ENCODE peak calls at places on chromosomes 2 and 18, in seven cellular contexts. I is psoas muscle, M is uterus, Z is SK-N-SH, H is lower leg skin, U is sigmoid colon, S is Peyer's patch. T is an unnamed sample.

GRCh38 chr2:24731040-24731439 is 62.2 kb downstream of the PTRHD1 start:
- DNase-seq in I (no peak), M (no peak), Z (no peak), H (no peak), U (no peak), S (no peak), T (no peak)

GRCh38 chr2:9498210-9498609 is 23.9 kb downstream of the IAH1 start:
- DNase-seq in I (no peak), M (no peak), Z (no peak), H (no peak), U (no peak), S (no peak), T (peak)

GRCh38 chr2:17793293-17793692 is 23.0 kb upstream of the MSGN1 start:
- DNase-seq in I (no peak), M (no peak), Z (no peak), H (no peak), U (no peak), S (no peak), T (no peak)

GRCh38 chr2:65053199-65053598 is 3.0 kb upstream of the CEP68 start:
- DNase-seq in I (no peak), M (no peak), Z (no peak), H (no peak), U (no peak), S (no peak), T (no peak)

GRCh38 chr2:20419752-20420151 is 27.1 kb upstream of the RHOB start:
- DNase-seq in I (no peak), M (no peak), Z (no peak), H (no peak), U (no peak), S (no peak), T (no peak)

GRCh38 chr2:236691799-236692167 is 122.2 kb downstream of the ACKR3 start:
- DNase-seq in I (no peak), M (no peak), Z (no peak), H (no peak), U (no peak), S (no peak), T (peak)

GRCh38 chr18:3596324-3597158 is 146.6 kb downstream of the TGIF1 start:
- DNase-seq in I (peak), M (peak), Z (peak), H (peak), U (peak), S (peak), T (no peak)

GRCh38 chr2:196500686-196501431 is 138.7 kb upstream of the CCDC150 start:
- DNase-seq in I (no peak), M (no peak), Z (no peak), H (no peak), U (no peak), S (no peak), T (no peak)

GRCh38 chr2:122186761-122187222 is 431.3 kb downstream of the TSN start:
- DNase-seq in I (no peak), M (no peak), Z (no peak), H (no peak), U (no peak), S (no peak), T (no peak)

GRCh38 chr18:46097853-46098615 is at the start of gene ATP5F1A:
- DNase-seq in I (peak), M (peak), Z (peak), H (peak), U (peak), S (peak), T (peak)

GRCh38 chr18:63867368-63867767 is 20.1 kb upstream of the SERPINB2 start:
- DNase-seq in I (no peak), M (no peak), Z (no peak), H (no peak), U (no peak), S (no peak), T (no peak)

GRCh38 chr2:169439900-169440299 is 39.4 kb upstream of the BBS5 start:
- DNase-seq in I (no peak), M (no peak), Z (no peak), H (no peak), U (no peak), S (no peak), T (no peak)

DNA sequence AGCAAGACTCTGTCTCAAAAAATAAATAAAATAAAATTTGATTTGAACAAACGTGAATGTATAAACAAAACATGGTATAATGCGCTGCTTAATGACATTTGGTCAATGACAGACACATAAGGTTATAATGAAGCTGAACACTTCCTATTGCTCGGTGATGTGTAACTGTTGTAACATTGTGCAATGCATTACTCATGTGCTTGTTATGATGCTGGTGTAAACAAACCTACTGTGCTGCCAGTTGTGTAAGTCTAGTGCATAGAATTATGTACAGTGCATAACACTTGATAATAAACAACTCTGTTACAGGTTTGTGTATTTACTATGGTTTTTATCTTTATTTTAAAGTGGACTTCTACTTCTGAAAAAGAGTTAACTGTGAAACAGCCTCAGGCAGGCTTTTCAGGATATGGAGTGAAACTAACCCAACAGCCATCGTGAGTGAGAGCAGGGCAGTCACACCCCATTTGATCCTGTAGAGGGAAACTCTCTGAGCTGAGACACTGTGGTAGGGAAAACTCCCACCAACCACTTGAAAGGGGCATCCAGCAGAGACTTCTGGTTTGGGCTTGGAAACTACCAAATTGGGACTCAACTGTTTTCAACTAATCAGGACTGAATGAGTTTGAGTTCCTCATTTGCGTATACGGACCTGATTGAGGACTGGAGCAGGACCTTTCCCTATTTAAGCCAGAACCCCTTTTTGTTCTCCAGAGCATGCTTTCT is 8.7 kb upstream of the RPRD1A start:
- DNase-seq in I (no peak), M (no peak), Z (no peak), H (no peak), U (no peak), S (no peak), T (peak)
- TF ChIP-seq CTCF in I (no peak), M (no peak), Z (no peak), H (no peak), U (no peak), S (no peak), T (no peak)

GRCh38 chr18:11104307-11104706 is 45.1 kb downstream of the PIEZO2 start:
- DNase-seq in I (no peak), M (no peak), Z (no peak), H (no peak), U (no peak), S (peak), T (no peak)
- H3K4me3 ChIP-seq in I (no peak), M (no peak), Z (no peak), H (no peak), U (no peak), S (no peak), T (no peak)

GRCh38 chr2:44974064-44974715 is 32.7 kb downstream of the SIX3 start:
- DNase-seq in I (no peak), M (no peak), Z (peak), H (no peak), U (no peak), S (no peak), T (peak)
- TF ChIP-seq CTCF in I (peak), M (no peak), Z (peak), H (no peak), U (no peak), S (no peak), T (peak)

GRCh38 chr2:60516826-60517225 is 36.6 kb downstream of the BCL11A start:
- DNase-seq in I (no peak), M (no peak), Z (no peak), H (no peak), U (no peak), S (no peak), T (no peak)
- H3K4me3 ChIP-seq in I (no peak), M (no peak), Z (peak), H (no peak), U (no peak), S (no peak), T (no peak)

DNA sequence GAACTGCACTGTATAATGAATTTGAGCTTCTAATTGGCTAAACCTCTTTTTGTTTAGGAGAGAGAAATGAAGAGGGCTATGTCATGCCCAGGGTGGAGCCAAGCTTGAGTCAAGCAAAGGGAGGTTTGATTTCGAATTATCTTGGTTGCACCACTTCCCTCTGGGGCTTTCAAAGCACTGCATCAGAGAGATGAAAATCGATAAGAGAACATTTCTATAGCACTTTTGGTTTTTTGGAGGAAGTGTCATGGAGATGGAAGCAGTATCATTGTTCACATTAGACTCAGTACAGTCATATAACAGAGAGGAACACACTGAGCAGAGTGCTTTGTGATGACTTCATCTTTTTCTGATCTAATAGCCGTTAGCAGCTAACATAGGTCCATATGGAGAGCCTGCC is 120.3 kb upstream of the UXS1 start:
- DNase-seq in I (no peak), M (no peak), Z (no peak), H (no peak), U (no peak), S (no peak), T (no peak)
- TF ChIP-seq CTCF in I (no peak), M (no peak), Z (no peak), H (no peak), U (no peak), S (no peak), T (no peak)

DNA sequence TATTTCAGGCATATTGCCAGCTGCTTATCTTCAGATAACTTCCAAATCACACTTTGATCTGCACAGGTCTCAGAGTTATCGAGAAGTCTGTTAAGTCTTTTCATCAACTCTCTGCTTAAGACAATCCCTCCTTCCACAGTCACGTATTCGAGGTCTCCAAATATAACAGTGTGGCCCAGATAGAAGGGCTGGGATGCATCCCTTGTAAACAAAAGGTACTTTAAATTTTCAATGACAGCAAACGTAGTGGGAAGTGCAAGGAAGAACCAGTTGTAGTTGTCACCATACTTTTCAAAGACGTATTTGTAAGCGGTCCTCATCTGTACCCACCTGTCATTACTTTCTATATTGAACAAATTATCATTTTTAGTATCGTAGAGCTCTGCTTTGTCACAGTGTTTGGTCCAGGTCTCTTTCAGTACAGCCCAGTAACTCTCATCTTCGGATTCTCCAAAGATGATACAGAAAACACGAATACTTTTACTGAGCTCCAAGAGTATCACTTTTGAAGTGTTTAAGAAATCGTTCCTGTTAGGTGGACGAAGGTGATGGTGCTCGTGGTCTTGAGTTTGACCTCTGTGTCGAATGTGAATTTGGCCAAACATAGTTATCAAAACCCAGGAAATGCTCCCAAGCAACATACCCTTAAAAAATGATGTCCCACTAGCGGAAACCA is 445 bp downstream of the C1GALT1C1L start:
- DNase-seq in I (no peak), M (no peak), Z (peak), H (no peak), U (no peak), S (no peak), T (no peak)
- H3K4me3 ChIP-seq in I (peak), M (peak), Z (peak), H (peak), U (peak), S (peak), T (peak)

DNA sequence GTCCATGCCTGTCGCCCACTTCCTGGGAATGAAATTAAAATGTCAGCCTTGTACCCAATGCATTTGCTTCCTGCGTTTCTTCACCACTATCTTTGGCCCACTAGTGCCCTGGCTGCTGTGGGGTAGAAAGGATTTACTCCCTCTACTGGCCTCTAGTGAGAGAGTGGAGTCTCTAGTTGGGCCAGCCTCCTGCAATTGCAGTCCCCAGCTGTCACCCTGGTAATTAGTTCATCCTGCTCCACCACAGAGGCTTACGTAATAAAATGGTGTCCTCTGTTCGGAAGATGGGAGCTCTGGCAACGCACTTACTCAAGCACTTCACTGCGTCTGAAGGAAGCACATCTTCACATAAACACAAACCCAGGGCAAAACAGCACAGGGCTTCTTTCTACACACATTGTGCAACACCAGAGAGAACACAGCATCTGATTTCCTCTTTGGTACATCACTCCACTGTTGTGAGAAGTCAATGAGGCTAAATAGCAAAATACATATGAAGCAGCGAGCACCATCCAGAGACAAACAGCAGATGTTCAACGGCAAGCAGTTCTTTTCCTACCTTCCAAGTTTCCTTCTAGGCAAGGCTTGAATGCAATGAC is 274.6 kb downstream of the LRATD1 start:
- DNase-seq in I (no peak), M (no peak), Z (no peak), H (no peak), U (no peak), S (no peak), T (no peak)
- TF ChIP-seq CTCF in I (no peak), M (no peak), Z (no peak), H (no peak), U (no peak), S (no peak), T (no peak)

GRCh38 chr2:219159771-219160185 is 837 bp downstream of the NHEJ1 start:
- DNase-seq in I (no peak), M (no peak), Z (no peak), H (no peak), U (no peak), S (no peak), T (no peak)
- H3K4me3 ChIP-seq in I (peak), M (peak), Z (peak), H (no peak), U (peak), S (peak), T (peak)

GRCh38 chr2:71790261-71791038 is 337.1 kb downstream of the DYSF start:
- DNase-seq in I (no peak), M (no peak), Z (no peak), H (no peak), U (peak), S (no peak), T (no peak)
- TF ChIP-seq CTCF in I (no peak), M (no peak), Z (no peak), H (no peak), U (no peak), S (no peak), T (no peak)

GRCh38 chr2:184756885-184757284 is 158.6 kb downstream of the ZNF804A start:
- DNase-seq in I (no peak), M (no peak), Z (no peak), H (no peak), U (no peak), S (no peak), T (peak)
- H3K4me3 ChIP-seq in I (no peak), M (no peak), Z (no peak), H (no peak), U (no peak), S (no peak), T (no peak)